ENCODE peak calls at places on chromosomes 12 and 14, in seven cellular contexts. H is ovary, S is spleen, A is GM12878, P is tibial nerve, W is sigmoid colon, Y is vagina. Q is an unnamed sample.

GRCh38 chr14:95359974-95360826 is 40.5 kb upstream of the CLMN start:
- DNase-seq in W (no peak), P (peak; percentile 36), A (no peak), H (no peak), Y (no peak), S (no peak), Q (no peak)

GRCh38 chr12:64876388-64877071 is 52.1 kb downstream of the TBC1D30 start:
- DNase-seq in A (no peak), W (no peak), Y (no peak), H (no peak), S (no peak), P (no peak), Q (no peak)

GRCh38 chr14:75492832-75493579 is 29.3 kb upstream of the BATF start:
- DNase-seq in A (no peak), Y (no peak), S (no peak), W (no peak), H (no peak), P (no peak), Q (no peak)

GRCh38 chr14:91754819-91755218 is 22.9 kb upstream of the CATSPERB start:
- DNase-seq in Y (no peak), P (no peak), H (no peak), S (no peak), A (no peak), W (no peak), Q (no peak)

GRCh38 chr14:68506645-68507405 is 286.0 kb downstream of the ZFP36L1 start:
- DNase-seq in P (no peak), A (peak; percentile 96), W (no peak), H (no peak), S (no peak), Y (no peak), Q (no peak)

GRCh38 chr12:49331360-49332222 is 5.4 kb downstream of the C1QL4 start:
- DNase-seq in A (no peak), S (no peak), H (peak; percentile 64), P (peak; percentile 45), Y (peak; percentile 94), W (peak; percentile 81), Q (no peak)

GRCh38 chr12:114777052-114777451 is 93.1 kb upstream of the TBX3 start:
- DNase-seq in H (no peak), W (no peak), Y (no peak), S (no peak), A (no peak), P (no peak), Q (no peak)

GRCh38 chr14:78029471-78030372 is 140.5 kb upstream of the NRXN3 start:
- DNase-seq in W (no peak), A (no peak), Y (no peak), P (no peak), H (no peak), S (no peak), Q (no peak)

GRCh38 chr14:95759952-95760351 is 46.0 kb upstream of the TCL1A start:
- DNase-seq in P (no peak), H (no peak), W (no peak), S (no peak), A (no peak), Y (no peak), Q (no peak)

GRCh38 chr12:120468846-120469449 is 600 bp downstream of the SRSF9 start:
- DNase-seq in Y (no peak), H (peak; percentile 62), A (no peak), W (peak; percentile 66), S (peak; percentile 88), P (no peak), Q (no peak)

GRCh38 chr14:35420036-35420811 is 15.7 kb upstream of the NFKBIA start:
- DNase-seq in Y (no peak), A (no peak), S (no peak), W (no peak), H (no peak), P (no peak), Q (no peak)

GRCh38 chr12:50720501-50720900 is 43.4 kb upstream of the ATF1 start:
- DNase-seq in Y (no peak), H (no peak), A (no peak), W (no peak), S (no peak), P (no peak), Q (no peak)

GRCh38 chr14:54310852-54311230 is 86.0 kb upstream of the CDKN3 start:
- DNase-seq in W (no peak), H (no peak), S (no peak), P (no peak), Y (no peak), A (no peak), Q (no peak)

GRCh38 chr12:65962921-65963883 is 138.9 kb downstream of the HMGA2 start:
- DNase-seq in P (no peak), S (no peak), W (no peak), Y (no peak), H (peak; percentile 26), A (no peak), Q (no peak)

GRCh38 chr12:27777141-27777540 is 2.9 kb upstream of the KLHL42 start:
- DNase-seq in H (no peak), A (no peak), W (no peak), Y (no peak), P (no peak), S (no peak), Q (no peak)

GRCh38 chr14:87052646-87053225 is 940.2 kb downstream of the GALC start:
- DNase-seq in Y (no peak), S (no peak), W (no peak), P (no peak), A (no peak), H (no peak), Q (no peak)

GRCh38 chr12:21881950-21882349 is 59.3 kb downstream of the ABCC9 start:
- DNase-seq in H (peak; percentile 18), Y (no peak), A (no peak), P (no peak), W (no peak), S (no peak), Q (no peak)

GRCh38 chr12:25455696-25456095 is 97.4 kb downstream of the LMNTD1 start:
- DNase-seq in H (no peak), P (no peak), A (no peak), W (no peak), Y (no peak), S (no peak), Q (no peak)

GRCh38 chr14:85414142-85414541 is 115.8 kb upstream of the FLRT2 start:
- DNase-seq in Y (no peak), S (no peak), P (no peak), H (no peak), W (no peak), A (no peak), Q (no peak)

GRCh38 chr12:130014485-130014807 is 110.6 kb upstream of the TMEM132D start:
- DNase-seq in S (no peak), Y (no peak), P (no peak), W (no peak), H (no peak), A (no peak), Q (no peak)

GRCh38 chr12:50112456-50113218 is 601 bp downstream of the COX14 start:
- DNase-seq in S (no peak), A (no peak), Y (no peak), W (no peak), P (no peak), H (peak; percentile 35), Q (no peak)

GRCh38 chr14:23301969-23302289 is 730 bp downstream of the PPP1R3E start:
- DNase-seq in W (no peak), P (no peak), A (no peak), S (no peak), H (no peak), Y (no peak), Q (no peak)

GRCh38 chr12:124524231-124524925 is 43.0 kb downstream of the NCOR2 start:
- DNase-seq in A (no peak), S (no peak), H (no peak), P (no peak), Y (no peak), W (no peak), Q (no peak)

GRCh38 chr12:53378705-53379388 is 1.1 kb upstream of the SP1 start:
- DNase-seq in Y (no peak), A (no peak), S (no peak), W (no peak), H (no peak), P (no peak), Q (no peak)
- TF ChIP-seq POLR2A in Y (no peak), A (no peak), S (no peak), W (no peak), H (no peak), P (no peak), Q (no peak)

DNA sequence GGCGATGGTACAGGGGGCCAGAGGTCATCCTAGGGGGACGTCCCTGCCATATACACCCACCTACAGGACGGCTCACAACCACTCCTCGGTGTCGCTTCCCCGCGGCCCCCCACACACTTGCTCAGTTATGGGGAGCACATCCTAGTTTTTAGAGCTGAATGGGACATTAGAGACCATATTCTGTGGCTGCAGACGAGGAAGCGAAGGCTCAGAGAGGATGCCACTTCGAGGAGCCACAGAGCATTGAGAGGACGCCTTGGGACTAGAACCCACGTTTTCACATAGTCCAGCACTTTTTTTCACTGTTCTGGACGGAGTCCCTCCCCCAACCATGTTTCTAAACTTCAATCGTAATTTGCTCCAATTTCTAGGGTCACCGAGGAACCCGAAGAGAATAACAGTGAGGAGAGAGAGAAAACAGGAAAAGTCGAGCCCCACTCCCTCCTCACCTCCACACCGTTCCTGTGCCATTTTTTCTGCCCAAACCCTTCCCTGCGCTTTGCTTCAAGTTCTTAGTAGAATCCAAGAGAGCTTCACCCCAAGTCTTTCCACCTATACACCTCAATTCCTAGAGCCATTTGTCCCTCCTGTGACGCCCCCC is 636 bp upstream of the ASCL1 start:
- DNase-seq in H (no peak), S (no peak), W (no peak), A (no peak), P (no peak), Y (no peak), Q (no peak)
- H3K4me1 ChIP-seq in H (peaks cover 6% of the 10 kb centered on the region), S (peaks cover 36% of the 10 kb centered on the region), W (peaks cover 32% of the 10 kb centered on the region), A (peaks cover 8% of the 10 kb centered on the region), P (peaks cover 12% of the 10 kb centered on the region), Y (peaks cover 24% of the 10 kb centered on the region), Q (peaks cover 31% of the 10 kb centered on the region)

DNA sequence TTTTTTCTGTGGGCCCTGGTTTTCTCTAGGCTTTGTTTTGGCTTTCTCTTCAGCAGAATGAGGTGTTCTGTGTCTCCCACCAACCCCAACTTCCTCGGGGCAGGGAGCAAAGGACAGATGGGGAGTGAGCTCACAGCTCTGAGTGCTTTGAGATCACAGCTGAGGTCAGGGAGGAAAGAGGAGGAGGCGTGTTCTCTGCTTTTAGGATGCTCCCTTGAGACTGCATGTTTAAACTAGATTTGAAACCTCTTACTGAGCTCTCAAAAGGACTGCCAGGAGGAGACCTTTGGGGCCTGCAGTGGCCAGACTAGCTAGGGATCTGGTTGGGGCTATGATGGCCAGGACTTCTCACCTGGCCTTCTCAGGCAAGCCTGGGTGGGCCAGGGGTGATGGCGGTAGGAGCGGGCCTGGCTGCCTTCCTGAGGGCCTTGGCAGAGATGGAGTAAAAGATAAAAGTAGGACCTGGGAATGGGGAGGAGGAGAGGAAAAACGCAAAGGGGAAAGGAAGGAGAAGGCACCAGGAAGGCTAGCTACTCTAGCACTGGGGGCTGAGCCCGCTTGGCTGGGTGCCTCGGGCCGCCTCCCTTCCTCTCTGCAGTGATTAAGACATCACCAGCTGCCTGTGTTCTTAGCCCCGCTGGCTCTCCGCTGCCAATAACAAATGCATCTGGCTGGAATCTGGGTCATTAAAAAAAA is 141.1 kb downstream of the TSPAN9 start:
- DNase-seq in H (peak; percentile 86), A (no peak), S (no peak), W (peak; percentile 93), P (peak; percentile 67), Y (no peak), Q (no peak)
- H3K27me3 ChIP-seq in H (no peaks in the 10 kb centered on the region), A (peaks cover 3% of the 10 kb centered on the region), S (no peaks in the 10 kb centered on the region), W (no peaks in the 10 kb centered on the region), P (no peaks in the 10 kb centered on the region), Y (no peaks in the 10 kb centered on the region), Q (no peaks in the 10 kb centered on the region)

GRCh38 chr14:71320734-71321555 is 413.7 kb downstream of the PCNX1 start:
- DNase-seq in H (peak; percentile 78), Y (no peak), W (peak; percentile 78), S (peak; percentile 94), P (peak; percentile 20), A (no peak), Q (no peak)
- TF ChIP-seq POLR2A in H (peak; percentile 22), Y (no peak), W (peak; percentile 36), S (peak; percentile 75), P (peak; percentile 10), A (peak; percentile 52), Q (no peak)